ENCODE peak calls at places on chromosomes 5 and 9, in seven cellular contexts. One of them, this sample, is unnamed.

GRCh38 chr5:62727184-62727583 is 148.6 kb downstream of the LRRC70 start:
- DNase-seq in left ventricle myocardium inferior: no peak
- DNase-seq in spleen: no peak
- DNase-seq in uterus: no peak
- DNase-seq in sigmoid colon: no peak
- DNase-seq in aorta: no peak
- DNase-seq in CD8-positive, alpha-beta memory T cell: no peak
- DNase-seq in this sample: no peak

GRCh38 chr5:172845190-172845975 is 11.3 kb downstream of the ERGIC1 start:
- DNase-seq in CD8-positive, alpha-beta memory T cell: no peak
- DNase-seq in aorta: no peak
- DNase-seq in left ventricle myocardium inferior: no peak
- DNase-seq in sigmoid colon: no peak
- DNase-seq in uterus: no peak
- DNase-seq in spleen: no peak
- DNase-seq in this sample: no peak

GRCh38 chr9:36008774-36009300 is 27.9 kb upstream of the RECK start:
- DNase-seq in uterus: peak; percentile 42
- DNase-seq in sigmoid colon: peak; percentile 75
- DNase-seq in spleen: no peak
- DNase-seq in aorta: peak; percentile 76
- DNase-seq in left ventricle myocardium inferior: peak; percentile 25
- DNase-seq in CD8-positive, alpha-beta memory T cell: peak; percentile 29
- DNase-seq in this sample: peak; percentile 52

GRCh38 chr5:3329427-3329826 is 266.2 kb upstream of the IRX1 start:
- DNase-seq in aorta: peak; percentile 70
- DNase-seq in CD8-positive, alpha-beta memory T cell: no peak
- DNase-seq in uterus: no peak
- DNase-seq in spleen: peak; percentile 64
- DNase-seq in left ventricle myocardium inferior: no peak
- DNase-seq in sigmoid colon: no peak
- DNase-seq in this sample: no peak

GRCh38 chr9:76654051-76654461 is 110.2 kb upstream of the PCA3 start:
- DNase-seq in uterus: no peak
- DNase-seq in CD8-positive, alpha-beta memory T cell: no peak
- DNase-seq in sigmoid colon: no peak
- DNase-seq in aorta: no peak
- DNase-seq in spleen: no peak
- DNase-seq in left ventricle myocardium inferior: no peak
- DNase-seq in this sample: no peak

GRCh38 chr9:134391319-134392231 is 65.3 kb downstream of the RXRA start:
- DNase-seq in CD8-positive, alpha-beta memory T cell: peak; percentile 76
- DNase-seq in left ventricle myocardium inferior: no peak
- DNase-seq in sigmoid colon: no peak
- DNase-seq in spleen: peak; percentile 89
- DNase-seq in aorta: no peak
- DNase-seq in uterus: no peak
- DNase-seq in this sample: no peak

GRCh38 chr5:91850031-91850430 is 466.9 kb upstream of the ARRDC3 start:
- DNase-seq in CD8-positive, alpha-beta memory T cell: no peak
- DNase-seq in spleen: no peak
- DNase-seq in sigmoid colon: no peak
- DNase-seq in aorta: no peak
- DNase-seq in left ventricle myocardium inferior: no peak
- DNase-seq in uterus: no peak
- DNase-seq in this sample: no peak

GRCh38 chr5:5326126-5326758 is 96.2 kb upstream of the ICE1 start:
- DNase-seq in uterus: no peak
- DNase-seq in left ventricle myocardium inferior: no peak
- DNase-seq in spleen: no peak
- DNase-seq in CD8-positive, alpha-beta memory T cell: no peak
- DNase-seq in aorta: no peak
- DNase-seq in sigmoid colon: no peak
- DNase-seq in this sample: no peak

GRCh38 chr5:55732592-55732991 is 5.3 kb upstream of the DDX4 start:
- DNase-seq in aorta: no peak
- DNase-seq in spleen: no peak
- DNase-seq in uterus: no peak
- DNase-seq in CD8-positive, alpha-beta memory T cell: no peak
- DNase-seq in left ventricle myocardium inferior: no peak
- DNase-seq in sigmoid colon: no peak
- DNase-seq in this sample: no peak

GRCh38 chr9:23005061-23005690 is 558.6 kb downstream of the DMRTA1 start:
- DNase-seq in uterus: no peak
- DNase-seq in CD8-positive, alpha-beta memory T cell: no peak
- DNase-seq in sigmoid colon: no peak
- DNase-seq in spleen: no peak
- DNase-seq in aorta: no peak
- DNase-seq in left ventricle myocardium inferior: no peak
- DNase-seq in this sample: no peak

GRCh38 chr9:72680593-72681317 is 159.3 kb downstream of the TMC1 start:
- DNase-seq in spleen: no peak
- DNase-seq in aorta: no peak
- DNase-seq in sigmoid colon: no peak
- DNase-seq in left ventricle myocardium inferior: no peak
- DNase-seq in CD8-positive, alpha-beta memory T cell: no peak
- DNase-seq in uterus: no peak
- DNase-seq in this sample: no peak

GRCh38 chr9:115328228-115328627 is 210.3 kb upstream of the TNC start:
- DNase-seq in CD8-positive, alpha-beta memory T cell: no peak
- DNase-seq in aorta: peak; percentile 77
- DNase-seq in uterus: peak; percentile 42
- DNase-seq in left ventricle myocardium inferior: peak; percentile 18
- DNase-seq in sigmoid colon: peak; percentile 79
- DNase-seq in spleen: no peak
- DNase-seq in this sample: no peak

GRCh38 chr9:69104830-69105527 is 69.1 kb upstream of the TJP2 start:
- DNase-seq in left ventricle myocardium inferior: no peak
- DNase-seq in uterus: no peak
- DNase-seq in spleen: no peak
- DNase-seq in CD8-positive, alpha-beta memory T cell: no peak
- DNase-seq in sigmoid colon: no peak
- DNase-seq in aorta: no peak
- DNase-seq in this sample: peak; percentile 83

GRCh38 chr5:173663810-173664526 is 47.5 kb upstream of the BOD1 start:
- DNase-seq in spleen: peak; percentile 86
- DNase-seq in aorta: no peak
- DNase-seq in left ventricle myocardium inferior: peak; percentile 35
- DNase-seq in sigmoid colon: no peak
- DNase-seq in uterus: no peak
- DNase-seq in CD8-positive, alpha-beta memory T cell: no peak
- DNase-seq in this sample: peak; percentile 74

GRCh38 chr9:34809504-34810186 is 99.7 kb upstream of the CCL21 start:
- DNase-seq in aorta: no peak
- DNase-seq in spleen: no peak
- DNase-seq in CD8-positive, alpha-beta memory T cell: no peak
- DNase-seq in sigmoid colon: no peak
- DNase-seq in left ventricle myocardium inferior: no peak
- DNase-seq in uterus: no peak
- DNase-seq in this sample: no peak

GRCh38 chr5:2253063-2253653 is 370.4 kb upstream of the IRX4 start:
- DNase-seq in left ventricle myocardium inferior: no peak
- DNase-seq in uterus: no peak
- DNase-seq in spleen: no peak
- DNase-seq in CD8-positive, alpha-beta memory T cell: no peak
- DNase-seq in sigmoid colon: no peak
- DNase-seq in aorta: no peak
- DNase-seq in this sample: no peak
- H3K4me1 ChIP-seq in left ventricle myocardium inferior: no peaks in the 10 kb centered on the region
- H3K4me1 ChIP-seq in uterus: no peaks in the 10 kb centered on the region
- H3K4me1 ChIP-seq in spleen: no peaks in the 10 kb centered on the region
- H3K4me1 ChIP-seq in CD8-positive, alpha-beta memory T cell: no peaks in the 10 kb centered on the region
- H3K4me1 ChIP-seq in sigmoid colon: no peaks in the 10 kb centered on the region
- H3K4me1 ChIP-seq in aorta: no peaks in the 10 kb centered on the region
- H3K4me1 ChIP-seq in this sample: no peaks in the 10 kb centered on the region

GRCh38 chr5:17222679-17223078 is 5.2 kb downstream of the BASP1 start:
- DNase-seq in sigmoid colon: no peak
- DNase-seq in left ventricle myocardium inferior: no peak
- DNase-seq in CD8-positive, alpha-beta memory T cell: no peak
- DNase-seq in aorta: no peak
- DNase-seq in uterus: no peak
- DNase-seq in spleen: no peak
- DNase-seq in this sample: no peak
- H3K4me1 ChIP-seq in sigmoid colon: peaks cover 14% of the 10 kb centered on the region
- H3K4me1 ChIP-seq in left ventricle myocardium inferior: peaks cover 14% of the 10 kb centered on the region
- H3K4me1 ChIP-seq in CD8-positive, alpha-beta memory T cell: peaks cover 5% of the 10 kb centered on the region
- H3K4me1 ChIP-seq in aorta: peaks cover 3% of the 10 kb centered on the region
- H3K4me1 ChIP-seq in uterus: no peaks in the 10 kb centered on the region
- H3K4me1 ChIP-seq in spleen: peaks cover 2% of the 10 kb centered on the region
- H3K4me1 ChIP-seq in this sample: peaks cover 7% of the 10 kb centered on the region

DNA sequence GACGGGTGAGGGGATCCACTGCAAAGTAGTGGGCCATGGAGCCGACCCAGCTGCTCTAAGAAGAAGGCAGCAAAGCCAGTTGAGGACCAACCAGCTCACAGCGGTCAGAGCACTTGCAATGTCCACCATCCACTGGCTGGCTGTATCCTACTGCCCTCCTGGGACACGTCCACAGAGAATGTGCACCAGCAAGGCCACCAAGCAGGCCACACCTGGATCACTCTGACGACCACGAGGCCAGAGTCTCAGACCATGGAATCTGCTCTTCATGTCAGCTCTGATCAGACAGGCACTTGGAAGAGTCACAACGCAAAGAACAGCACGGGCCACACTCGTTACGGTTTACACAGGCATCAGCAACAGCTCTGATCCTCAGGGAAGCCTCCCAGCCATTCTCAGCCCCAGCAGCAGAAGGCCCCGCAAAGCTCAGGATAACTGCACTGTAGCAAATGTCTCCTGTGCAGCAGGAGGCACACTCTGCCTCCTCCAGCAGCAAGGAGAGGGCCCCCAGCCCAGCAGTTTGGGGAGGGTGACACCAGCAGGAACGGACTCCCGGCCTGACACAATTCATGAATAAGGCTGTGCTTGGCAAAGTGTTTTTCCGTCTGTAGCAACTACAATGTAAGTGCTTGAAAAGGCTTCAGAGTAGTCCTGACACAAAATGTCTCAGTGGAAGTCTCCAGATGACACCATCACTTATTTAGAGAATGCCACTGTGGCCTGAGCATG is 15.7 kb downstream of the SEMA4D start:
- DNase-seq in uterus: no peak
- DNase-seq in spleen: no peak
- DNase-seq in CD8-positive, alpha-beta memory T cell: no peak
- DNase-seq in left ventricle myocardium inferior: no peak
- DNase-seq in sigmoid colon: peak; percentile 48
- DNase-seq in aorta: no peak
- DNase-seq in this sample: no peak
- H3K4me1 ChIP-seq in uterus: no peaks in the 10 kb centered on the region
- H3K4me1 ChIP-seq in spleen: peaks cover 26% of the 10 kb centered on the region
- H3K4me1 ChIP-seq in CD8-positive, alpha-beta memory T cell: peaks cover 84% of the 10 kb centered on the region
- H3K4me1 ChIP-seq in left ventricle myocardium inferior: peaks cover 35% of the 10 kb centered on the region
- H3K4me1 ChIP-seq in sigmoid colon: peaks cover 5% of the 10 kb centered on the region
- H3K4me1 ChIP-seq in aorta: no peaks in the 10 kb centered on the region
- H3K4me1 ChIP-seq in this sample: peaks cover 12% of the 10 kb centered on the region

DNA sequence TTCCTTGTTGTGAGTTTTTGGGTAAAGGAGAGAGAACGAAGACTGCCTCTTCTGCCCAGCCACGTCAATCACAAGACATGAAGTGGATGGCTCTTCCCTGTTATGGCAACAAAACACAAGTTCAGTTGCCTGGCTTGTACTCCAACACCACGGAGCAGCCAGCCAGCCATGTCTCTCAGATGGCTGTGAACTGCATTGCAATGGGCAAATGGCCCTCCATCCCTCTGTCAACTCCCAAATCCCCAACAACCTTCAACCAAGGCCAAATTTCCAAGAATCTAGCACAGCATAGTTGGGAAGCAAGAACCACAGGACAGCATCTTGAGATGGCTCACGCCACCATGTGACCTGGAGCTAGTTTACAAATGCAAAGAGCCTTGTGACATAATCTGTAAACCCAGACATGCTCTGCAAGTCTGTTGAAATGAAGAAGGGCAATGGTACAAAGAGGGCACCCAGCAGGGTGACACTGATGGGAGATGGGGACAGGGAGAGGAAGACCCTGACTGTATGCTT is 53.9 kb downstream of the ZNF366 start:
- DNase-seq in left ventricle myocardium inferior: no peak
- DNase-seq in sigmoid colon: no peak
- DNase-seq in uterus: no peak
- DNase-seq in CD8-positive, alpha-beta memory T cell: no peak
- DNase-seq in aorta: no peak
- DNase-seq in spleen: no peak
- DNase-seq in this sample: no peak
- H3K4me1 ChIP-seq in left ventricle myocardium inferior: peaks cover 85% of the 10 kb centered on the region
- H3K4me1 ChIP-seq in sigmoid colon: peaks cover 30% of the 10 kb centered on the region
- H3K4me1 ChIP-seq in uterus: peaks cover 12% of the 10 kb centered on the region
- H3K4me1 ChIP-seq in CD8-positive, alpha-beta memory T cell: no peaks in the 10 kb centered on the region
- H3K4me1 ChIP-seq in aorta: peaks cover 3% of the 10 kb centered on the region
- H3K4me1 ChIP-seq in spleen: peaks cover 30% of the 10 kb centered on the region
- H3K4me1 ChIP-seq in this sample: peaks cover 36% of the 10 kb centered on the region

GRCh38 chr5:178115835-178116405 is 2.6 kb downstream of the N4BP3 start:
- DNase-seq in left ventricle myocardium inferior: no peak
- DNase-seq in spleen: no peak
- DNase-seq in uterus: no peak
- DNase-seq in CD8-positive, alpha-beta memory T cell: peak; percentile 38
- DNase-seq in aorta: peak; percentile 23
- DNase-seq in sigmoid colon: no peak
- DNase-seq in this sample: no peak

GRCh38 chr5:178113141-178113787 is at the start of gene N4BP3:
- DNase-seq in spleen: peak; percentile 92
- DNase-seq in aorta: no peak
- DNase-seq in sigmoid colon: no peak
- DNase-seq in left ventricle myocardium inferior: no peak
- DNase-seq in uterus: no peak
- DNase-seq in CD8-positive, alpha-beta memory T cell: peak; percentile 75
- DNase-seq in this sample: peak; percentile 74

GRCh38 chr5:178115136-178115834 is 2.0 kb downstream of the N4BP3 start:
- DNase-seq in left ventricle myocardium inferior: no peak
- DNase-seq in sigmoid colon: no peak
- DNase-seq in CD8-positive, alpha-beta memory T cell: peak; percentile 52
- DNase-seq in uterus: no peak
- DNase-seq in spleen: no peak
- DNase-seq in aorta: no peak
- DNase-seq in this sample: no peak

GRCh38 chr5:178113841-178114324 is 551 bp downstream of the N4BP3 start:
- DNase-seq in CD8-positive, alpha-beta memory T cell: peak; percentile 27
- DNase-seq in uterus: no peak
- DNase-seq in left ventricle myocardium inferior: no peak
- DNase-seq in sigmoid colon: no peak
- DNase-seq in aorta: peak; percentile 61
- DNase-seq in spleen: no peak
- DNase-seq in this sample: no peak

GRCh38 chr5:178114325-178115135 is 1.2 kb downstream of the N4BP3 start:
- DNase-seq in spleen: peak; percentile 88
- DNase-seq in left ventricle myocardium inferior: no peak
- DNase-seq in sigmoid colon: no peak
- DNase-seq in aorta: no peak
- DNase-seq in CD8-positive, alpha-beta memory T cell: peak; percentile 61
- DNase-seq in uterus: no peak
- DNase-seq in this sample: no peak
- H3K4me1 ChIP-seq in spleen: peaks cover 42% of the 10 kb centered on the region
- H3K4me1 ChIP-seq in left ventricle myocardium inferior: peaks cover 49% of the 10 kb centered on the region
- H3K4me1 ChIP-seq in sigmoid colon: peaks cover 13% of the 10 kb centered on the region
- H3K4me1 ChIP-seq in aorta: no peaks in the 10 kb centered on the region
- H3K4me1 ChIP-seq in CD8-positive, alpha-beta memory T cell: peaks cover 51% of the 10 kb centered on the region
- H3K4me1 ChIP-seq in uterus: peaks cover 11% of the 10 kb centered on the region
- H3K4me1 ChIP-seq in this sample: peaks cover 35% of the 10 kb centered on the region

GRCh38 chr9:14565352-14565956 is 127.8 kb downstream of the ZDHHC21 start:
- DNase-seq in CD8-positive, alpha-beta memory T cell: no peak
- DNase-seq in left ventricle myocardium inferior: no peak
- DNase-seq in sigmoid colon: no peak
- DNase-seq in aorta: no peak
- DNase-seq in uterus: no peak
- DNase-seq in spleen: no peak
- DNase-seq in this sample: no peak
- H3K4me1 ChIP-seq in CD8-positive, alpha-beta memory T cell: no peaks in the 10 kb centered on the region
- H3K4me1 ChIP-seq in left ventricle myocardium inferior: no peaks in the 10 kb centered on the region
- H3K4me1 ChIP-seq in sigmoid colon: no peaks in the 10 kb centered on the region
- H3K4me1 ChIP-seq in aorta: no peaks in the 10 kb centered on the region
- H3K4me1 ChIP-seq in uterus: no peaks in the 10 kb centered on the region
- H3K4me1 ChIP-seq in spleen: no peaks in the 10 kb centered on the region
- H3K4me1 ChIP-seq in this sample: no peaks in the 10 kb centered on the region